ENCODE peak calls at places on chromosome 14, in six cellular contexts. A is anterior cingulate cortex, O is ACHN, W is H54, S is HuH-7, N is ureter. X is an unnamed sample.

GRCh38 chr14:31819281-31819680 is 257.8 kb upstream of the ARHGAP5 start:
- DNase-seq in N (no peak), A (no peak), O (no peak), S (no peak), W (no peak), X (no peak)

GRCh38 chr14:45201908-45202307 is 51.1 kb downstream of the MIS18BP1 start:
- DNase-seq in S (peak; percentile 1), W (no peak), O (peak; percentile 9), N (no peak), A (no peak), X (peak; percentile 3)

GRCh38 chr14:93032301-93032929 is 83.3 kb downstream of the ITPK1 start:
- DNase-seq in O (peak; percentile 12), W (no peak), S (no peak), A (no peak), N (no peak), X (no peak)

GRCh38 chr14:106094654-106095189 is 568.3 kb downstream of the TMEM121 start:
- DNase-seq in A (peak; percentile 0), N (no peak), O (peak; percentile 47), W (peak; percentile 12), S (no peak), X (no peak)

GRCh38 chr14:53209370-53209769 is 56.2 kb upstream of the DDHD1 start:
- DNase-seq in A (no peak), N (no peak), W (no peak), O (no peak), S (no peak), X (no peak)

GRCh38 chr14:35534884-35535793 is 1.2 kb downstream of the INSM2 start:
- DNase-seq in O (peak; percentile 73), W (peak; percentile 33), S (peak; percentile 54), N (peak; percentile 54), A (peak; percentile 14), X (peak; percentile 63)

GRCh38 chr14:96940009-96940408 is 142.8 kb downstream of the VRK1 start:
- DNase-seq in W (peak; percentile 19), S (peak; percentile 17), A (no peak), O (peak; percentile 19), N (no peak), X (no peak)

GRCh38 chr14:103033744-103034143 is 23.6 kb downstream of the CDC42BPB start:
- DNase-seq in N (no peak), S (peak; percentile 56), W (no peak), A (no peak), O (no peak), X (no peak)

GRCh38 chr14:94373708-94374107 is 14.7 kb downstream of the SERPINA1 start:
- DNase-seq in O (peak; percentile 90), N (no peak), A (no peak), W (peak; percentile 74), S (no peak), X (no peak)

GRCh38 chr14:76324133-76324532 is 51.8 kb upstream of the ESRRB start:
- DNase-seq in A (no peak), N (no peak), W (no peak), S (no peak), O (no peak), X (no peak)

GRCh38 chr14:21072102-21072501 is 2.0 kb downstream of the ARHGEF40 start:
- DNase-seq in O (no peak), A (no peak), W (no peak), N (no peak), S (peak; percentile 43), X (no peak)

GRCh38 chr14:29798078-29798477 is 129.6 kb downstream of the PRKD1 start:
- DNase-seq in O (no peak), S (no peak), W (no peak), N (no peak), A (no peak), X (no peak)

GRCh38 chr14:29310757-29311156 is 544.2 kb downstream of the FOXG1 start:
- DNase-seq in W (no peak), S (no peak), N (no peak), A (no peak), O (peak; percentile 14), X (no peak)

GRCh38 chr14:58215191-58215914 is 15.4 kb downstream of the ACTR10 start:
- DNase-seq in W (no peak), S (no peak), N (no peak), O (no peak), A (no peak), X (no peak)

GRCh38 chr14:78170203-78170602 is at the start of gene NRXN3:
- DNase-seq in W (no peak), S (no peak), O (peak; percentile 34), N (no peak), A (peak; percentile 37), X (peak; percentile 83)

GRCh38 chr14:47264842-47265241 is 410.6 kb downstream of the MDGA2 start:
- DNase-seq in W (no peak), S (no peak), A (no peak), N (no peak), O (no peak), X (no peak)

GRCh38 chr14:75539562-75540478 is 17.6 kb downstream of the BATF start:
- DNase-seq in S (no peak), N (no peak), W (no peak), O (no peak), A (no peak), X (no peak)

GRCh38 chr14:55373784-55374725 is 37.6 kb downstream of the ATG14 start:
- DNase-seq in N (no peak), S (no peak), W (no peak), O (peak; percentile 16), A (no peak), X (no peak)

GRCh38 chr14:61661471-61661988 is 33.8 kb upstream of the HIF1A start:
- DNase-seq in W (no peak), N (no peak), A (no peak), O (no peak), S (no peak), X (no peak)

GRCh38 chr14:56217380-56218045 is 99.3 kb downstream of the PELI2 start:
- DNase-seq in A (no peak), S (no peak), N (no peak), O (no peak), W (no peak), X (no peak)

GRCh38 chr14:39998114-39998513 is 565.9 kb upstream of the FBXO33 start:
- DNase-seq in S (no peak), N (no peak), A (no peak), W (no peak), O (no peak), X (no peak)